ENCODE peak calls at places on chromosome 14, in six cellular contexts. One of them, this sample, is unnamed.

GRCh38 chr14:71166434-71166833 is 259.2 kb downstream of the PCNX1 start:
- DNase-seq in germinal center: no peak
- DNase-seq in HEK293T: peak
- DNase-seq in heart right ventricle: no peak
- DNase-seq in right atrium auricular region: no peak
- DNase-seq in substantia nigra: no peak
- DNase-seq in this sample: peak

GRCh38 chr14:89303452-89304435 is 113.3 kb downstream of the FOXN3 start:
- DNase-seq in germinal center: peak
- DNase-seq in HEK293T: peak
- DNase-seq in substantia nigra: peak
- DNase-seq in heart right ventricle: peak
- DNase-seq in right atrium auricular region: peak
- DNase-seq in this sample: no peak

GRCh38 chr14:64708148-64709004 is 4.2 kb downstream of the PLEKHG3 start:
- DNase-seq in germinal center: no peak
- DNase-seq in HEK293T: no peak
- DNase-seq in heart right ventricle: peak
- DNase-seq in right atrium auricular region: no peak
- DNase-seq in substantia nigra: peak
- DNase-seq in this sample: no peak

GRCh38 chr14:75198291-75198933 is 22.0 kb upstream of the TMED10 start:
- DNase-seq in germinal center: no peak
- DNase-seq in HEK293T: no peak
- DNase-seq in right atrium auricular region: no peak
- DNase-seq in heart right ventricle: peak
- DNase-seq in substantia nigra: peak
- DNase-seq in this sample: no peak

GRCh38 chr14:55332654-55333570 is 61.7 kb downstream of the FBXO34 start:
- DNase-seq in HEK293T: no peak
- DNase-seq in heart right ventricle: no peak
- DNase-seq in right atrium auricular region: no peak
- DNase-seq in germinal center: no peak
- DNase-seq in substantia nigra: no peak
- DNase-seq in this sample: no peak

GRCh38 chr14:104223101-104223809 is 84.9 kb downstream of the KIF26A start:
- DNase-seq in germinal center: no peak
- DNase-seq in right atrium auricular region: no peak
- DNase-seq in heart right ventricle: peak
- DNase-seq in substantia nigra: no peak
- DNase-seq in HEK293T: no peak
- DNase-seq in this sample: peak

GRCh38 chr14:51203881-51204280 is 36.2 kb upstream of the TMX1 start:
- DNase-seq in substantia nigra: no peak
- DNase-seq in right atrium auricular region: no peak
- DNase-seq in germinal center: no peak
- DNase-seq in HEK293T: no peak
- DNase-seq in heart right ventricle: no peak
- DNase-seq in this sample: peak

GRCh38 chr14:51067306-51067705 is 27.6 kb downstream of the TRIM9 start:
- DNase-seq in substantia nigra: no peak
- DNase-seq in right atrium auricular region: no peak
- DNase-seq in HEK293T: no peak
- DNase-seq in germinal center: no peak
- DNase-seq in heart right ventricle: no peak
- DNase-seq in this sample: no peak

GRCh38 chr14:36217732-36218131 is 41.2 kb upstream of the PTCSC3 start:
- DNase-seq in heart right ventricle: no peak
- DNase-seq in right atrium auricular region: no peak
- DNase-seq in germinal center: no peak
- DNase-seq in substantia nigra: no peak
- DNase-seq in HEK293T: no peak
- DNase-seq in this sample: no peak

GRCh38 chr14:35879654-35880249 is 53.6 kb downstream of the BRMS1L start:
- DNase-seq in substantia nigra: no peak
- DNase-seq in right atrium auricular region: no peak
- DNase-seq in HEK293T: no peak
- DNase-seq in germinal center: peak
- DNase-seq in heart right ventricle: no peak
- DNase-seq in this sample: no peak

GRCh38 chr14:103607822-103608221 is 21.2 kb upstream of the KLC1 start:
- DNase-seq in substantia nigra: no peak
- DNase-seq in heart right ventricle: no peak
- DNase-seq in HEK293T: no peak
- DNase-seq in germinal center: no peak
- DNase-seq in right atrium auricular region: no peak
- DNase-seq in this sample: no peak

GRCh38 chr14:91654836-91655235 is 77.0 kb downstream of the CATSPERB start:
- DNase-seq in heart right ventricle: no peak
- DNase-seq in right atrium auricular region: no peak
- DNase-seq in germinal center: no peak
- DNase-seq in substantia nigra: no peak
- DNase-seq in HEK293T: no peak
- DNase-seq in this sample: no peak

GRCh38 chr14:96409701-96410100 is 17.8 kb downstream of the AK7 start:
- DNase-seq in heart right ventricle: no peak
- DNase-seq in germinal center: no peak
- DNase-seq in right atrium auricular region: no peak
- DNase-seq in HEK293T: no peak
- DNase-seq in substantia nigra: no peak
- DNase-seq in this sample: no peak

GRCh38 chr14:95197498-95198010 is 40.2 kb upstream of the DICER1 start:
- DNase-seq in germinal center: no peak
- DNase-seq in HEK293T: no peak
- DNase-seq in heart right ventricle: no peak
- DNase-seq in substantia nigra: no peak
- DNase-seq in right atrium auricular region: no peak
- DNase-seq in this sample: no peak

GRCh38 chr14:75126679-75127473 is at the start of gene NEK9:
- DNase-seq in heart right ventricle: peak
- DNase-seq in substantia nigra: peak
- DNase-seq in germinal center: peak
- DNase-seq in right atrium auricular region: peak
- DNase-seq in HEK293T: peak
- DNase-seq in this sample: peak

GRCh38 chr14:100188392-100189030 is 29.1 kb upstream of the DEGS2 start:
- DNase-seq in HEK293T: no peak
- DNase-seq in heart right ventricle: no peak
- DNase-seq in substantia nigra: no peak
- DNase-seq in germinal center: no peak
- DNase-seq in right atrium auricular region: no peak
- DNase-seq in this sample: no peak

GRCh38 chr14:58960945-58961731 is 227.3 kb upstream of the DAAM1 start:
- DNase-seq in germinal center: no peak
- DNase-seq in right atrium auricular region: no peak
- DNase-seq in substantia nigra: no peak
- DNase-seq in HEK293T: no peak
- DNase-seq in heart right ventricle: peak
- DNase-seq in this sample: no peak

GRCh38 chr14:51648296-51648695 is 3.4 kb upstream of the FRMD6 start:
- DNase-seq in right atrium auricular region: no peak
- DNase-seq in substantia nigra: no peak
- DNase-seq in germinal center: no peak
- DNase-seq in HEK293T: no peak
- DNase-seq in heart right ventricle: no peak
- DNase-seq in this sample: no peak

GRCh38 chr14:50961606-50962259 is 17.4 kb upstream of the PYGL start:
- DNase-seq in germinal center: no peak
- DNase-seq in substantia nigra: no peak
- DNase-seq in heart right ventricle: no peak
- DNase-seq in right atrium auricular region: no peak
- DNase-seq in HEK293T: no peak
- DNase-seq in this sample: peak

GRCh38 chr14:97709552-97709951 is 912.4 kb downstream of the VRK1 start:
- DNase-seq in germinal center: no peak
- DNase-seq in right atrium auricular region: no peak
- DNase-seq in heart right ventricle: no peak
- DNase-seq in substantia nigra: no peak
- DNase-seq in HEK293T: no peak
- DNase-seq in this sample: no peak

GRCh38 chr14:44634692-44635091 is 127.6 kb upstream of the FSCB start:
- DNase-seq in germinal center: no peak
- DNase-seq in HEK293T: no peak
- DNase-seq in substantia nigra: no peak
- DNase-seq in heart right ventricle: no peak
- DNase-seq in right atrium auricular region: no peak
- DNase-seq in this sample: no peak

GRCh38 chr14:102811971-102812370 is 34.7 kb downstream of the TRAF3 start:
- DNase-seq in heart right ventricle: no peak
- DNase-seq in germinal center: no peak
- DNase-seq in HEK293T: no peak
- DNase-seq in right atrium auricular region: no peak
- DNase-seq in substantia nigra: no peak
- DNase-seq in this sample: no peak

GRCh38 chr14:29898470-29898869 is 29.2 kb downstream of the PRKD1 start:
- DNase-seq in right atrium auricular region: no peak
- DNase-seq in HEK293T: no peak
- DNase-seq in substantia nigra: no peak
- DNase-seq in germinal center: no peak
- DNase-seq in heart right ventricle: no peak
- DNase-seq in this sample: no peak

GRCh38 chr14:20630340-20631022 is 11.0 kb downstream of the OR6S1 start:
- DNase-seq in substantia nigra: no peak
- DNase-seq in germinal center: peak
- DNase-seq in HEK293T: peak
- DNase-seq in right atrium auricular region: no peak
- DNase-seq in heart right ventricle: no peak
- DNase-seq in this sample: no peak

GRCh38 chr14:65361920-65362319 is 50.6 kb upstream of the FUT8 start:
- DNase-seq in germinal center: no peak
- DNase-seq in heart right ventricle: peak
- DNase-seq in substantia nigra: peak
- DNase-seq in HEK293T: no peak
- DNase-seq in right atrium auricular region: peak
- DNase-seq in this sample: no peak

GRCh38 chr14:89955022-89955414 is 488 bp upstream of the EFCAB11 start:
- DNase-seq in germinal center: no peak
- DNase-seq in HEK293T: no peak
- DNase-seq in right atrium auricular region: no peak
- DNase-seq in substantia nigra: no peak
- DNase-seq in heart right ventricle: no peak
- DNase-seq in this sample: no peak

GRCh38 chr14:97771340-97772045 is 974.3 kb downstream of the VRK1 start:
- DNase-seq in germinal center: no peak
- DNase-seq in heart right ventricle: no peak
- DNase-seq in substantia nigra: no peak
- DNase-seq in right atrium auricular region: no peak
- DNase-seq in HEK293T: no peak
- DNase-seq in this sample: no peak

GRCh38 chr14:65403231-65403630 is 9.3 kb upstream of the FUT8 start:
- DNase-seq in right atrium auricular region: no peak
- DNase-seq in HEK293T: no peak
- DNase-seq in germinal center: no peak
- DNase-seq in substantia nigra: no peak
- DNase-seq in heart right ventricle: no peak
- DNase-seq in this sample: no peak

GRCh38 chr14:68947802-68948201 is 31.3 kb downstream of the ACTN1 start:
- DNase-seq in right atrium auricular region: peak
- DNase-seq in HEK293T: no peak
- DNase-seq in heart right ventricle: peak
- DNase-seq in germinal center: no peak
- DNase-seq in substantia nigra: no peak
- DNase-seq in this sample: peak

GRCh38 chr14:33676135-33676566 is 274.7 kb downstream of the EGLN3 start:
- DNase-seq in HEK293T: peak
- DNase-seq in substantia nigra: peak
- DNase-seq in germinal center: no peak
- DNase-seq in right atrium auricular region: no peak
- DNase-seq in heart right ventricle: peak
- DNase-seq in this sample: peak

GRCh38 chr14:31205681-31206535 is 1.7 kb downstream of the HECTD1 start:
- DNase-seq in germinal center: no peak
- DNase-seq in right atrium auricular region: no peak
- DNase-seq in HEK293T: peak
- DNase-seq in substantia nigra: no peak
- DNase-seq in heart right ventricle: no peak
- DNase-seq in this sample: peak

GRCh38 chr14:22143360-22143759 is 445.7 kb downstream of the DAD1 start:
- DNase-seq in substantia nigra: no peak
- DNase-seq in germinal center: no peak
- DNase-seq in right atrium auricular region: no peak
- DNase-seq in heart right ventricle: no peak
- DNase-seq in HEK293T: no peak
- DNase-seq in this sample: no peak

GRCh38 chr14:60964901-60965300 is 16.0 kb downstream of the TRMT5 start:
- DNase-seq in HEK293T: no peak
- DNase-seq in right atrium auricular region: no peak
- DNase-seq in germinal center: no peak
- DNase-seq in substantia nigra: no peak
- DNase-seq in heart right ventricle: no peak
- DNase-seq in this sample: no peak

GRCh38 chr14:101932668-101933067 is 31.7 kb upstream of the DYNC1H1 start:
- DNase-seq in substantia nigra: no peak
- DNase-seq in heart right ventricle: no peak
- DNase-seq in right atrium auricular region: no peak
- DNase-seq in HEK293T: no peak
- DNase-seq in germinal center: no peak
- DNase-seq in this sample: no peak

GRCh38 chr14:104586832-104587620 is 7.5 kb downstream of the C14orf180 start:
- DNase-seq in right atrium auricular region: peak
- DNase-seq in heart right ventricle: peak
- DNase-seq in substantia nigra: no peak
- DNase-seq in HEK293T: no peak
- DNase-seq in germinal center: no peak
- DNase-seq in this sample: no peak

GRCh38 chr14:102239231-102239630 is 65.7 kb downstream of the MOK start:
- DNase-seq in right atrium auricular region: no peak
- DNase-seq in germinal center: no peak
- DNase-seq in substantia nigra: no peak
- DNase-seq in heart right ventricle: no peak
- DNase-seq in HEK293T: no peak
- DNase-seq in this sample: no peak

GRCh38 chr14:100072783-100073346 is 7.6 kb downstream of the EVL start:
- DNase-seq in germinal center: peak
- DNase-seq in HEK293T: no peak
- DNase-seq in right atrium auricular region: no peak
- DNase-seq in substantia nigra: no peak
- DNase-seq in heart right ventricle: no peak
- DNase-seq in this sample: no peak

This sample was measured in SK-N-DZ.